ENCODE peak calls at places on chromosomes 1 and 21, in four cellular contexts. One of them, this sample, is unnamed.

GRCh38 chr1:214537219-214537618 is 14.2 kb downstream of the PTPN14 start:
- DNase-seq in HFFc6: no peak
- DNase-seq in nephron progenitor cell: no peak
- DNase-seq in Calu3: no peak
- DNase-seq in this sample: no peak

GRCh38 chr1:235327559-235328270 is at the start of gene ARID4B:
- DNase-seq in HFFc6: no peak
- DNase-seq in nephron progenitor cell: peak; percentile 79
- DNase-seq in Calu3: no peak
- DNase-seq in this sample: no peak

GRCh38 chr1:115193026-115193425 is 103.7 kb upstream of the TSPAN2 start:
- DNase-seq in HFFc6: no peak
- DNase-seq in nephron progenitor cell: no peak
- DNase-seq in Calu3: no peak
- DNase-seq in this sample: no peak

GRCh38 chr1:158076461-158076860 is 83.0 kb downstream of the KIRREL1 start:
- DNase-seq in HFFc6: no peak
- DNase-seq in nephron progenitor cell: no peak
- DNase-seq in Calu3: no peak
- DNase-seq in this sample: no peak

GRCh38 chr1:51622455-51622913 is 5.6 kb downstream of the OSBPL9 start:
- DNase-seq in HFFc6: peak; percentile 69
- DNase-seq in nephron progenitor cell: no peak
- DNase-seq in Calu3: peak; percentile 69
- DNase-seq in this sample: no peak

GRCh38 chr1:11318982-11319381 is 46.0 kb downstream of the UBIAD1 start:
- DNase-seq in HFFc6: no peak
- DNase-seq in nephron progenitor cell: no peak
- DNase-seq in Calu3: no peak
- DNase-seq in this sample: no peak

GRCh38 chr1:29243863-29244185 is 7.5 kb downstream of the PTPRU start:
- DNase-seq in HFFc6: peak; percentile 68
- DNase-seq in nephron progenitor cell: no peak
- DNase-seq in Calu3: no peak
- DNase-seq in this sample: no peak

GRCh38 chr21:14968821-14969220 is 96.0 kb downstream of the NRIP1 start:
- DNase-seq in HFFc6: peak; percentile 10
- DNase-seq in nephron progenitor cell: no peak
- DNase-seq in Calu3: no peak
- DNase-seq in this sample: no peak

GRCh38 chr1:230169454-230170152 is 102.6 kb downstream of the GALNT2 start:
- DNase-seq in HFFc6: no peak
- DNase-seq in nephron progenitor cell: no peak
- DNase-seq in Calu3: peak; percentile 28
- DNase-seq in this sample: no peak

GRCh38 chr1:74468982-74469603 is 43.3 kb downstream of the LRRC53 start:
- DNase-seq in HFFc6: peak; percentile 18
- DNase-seq in nephron progenitor cell: no peak
- DNase-seq in Calu3: no peak
- DNase-seq in this sample: no peak

GRCh38 chr1:185435696-185436379 is 118.8 kb upstream of the IVNS1ABP start:
- DNase-seq in HFFc6: no peak
- DNase-seq in nephron progenitor cell: no peak
- DNase-seq in Calu3: no peak
- DNase-seq in this sample: no peak

GRCh38 chr21:45264919-45265515 is 22.7 kb downstream of the POFUT2 start:
- DNase-seq in HFFc6: no peak
- DNase-seq in nephron progenitor cell: no peak
- DNase-seq in Calu3: no peak
- DNase-seq in this sample: no peak

GRCh38 chr21:41066086-41066938 is 101.6 kb upstream of the BACE2 start:
- DNase-seq in HFFc6: no peak
- DNase-seq in nephron progenitor cell: no peak
- DNase-seq in Calu3: no peak
- DNase-seq in this sample: no peak

GRCh38 chr1:98048234-98048633 is 127.4 kb upstream of the DPYD start:
- DNase-seq in HFFc6: peak; percentile 90
- DNase-seq in nephron progenitor cell: peak; percentile 92
- DNase-seq in Calu3: peak; percentile 75
- DNase-seq in this sample: peak; percentile 94

GRCh38 chr1:167648978-167649752 is 19.1 kb downstream of the RCSD1 start:
- DNase-seq in HFFc6: no peak
- DNase-seq in nephron progenitor cell: no peak
- DNase-seq in Calu3: no peak
- DNase-seq in this sample: no peak

GRCh38 chr1:111848852-111849545 is 93.3 kb downstream of the DDX20 start:
- DNase-seq in HFFc6: no peak
- DNase-seq in nephron progenitor cell: no peak
- DNase-seq in Calu3: no peak
- DNase-seq in this sample: no peak

DNA sequence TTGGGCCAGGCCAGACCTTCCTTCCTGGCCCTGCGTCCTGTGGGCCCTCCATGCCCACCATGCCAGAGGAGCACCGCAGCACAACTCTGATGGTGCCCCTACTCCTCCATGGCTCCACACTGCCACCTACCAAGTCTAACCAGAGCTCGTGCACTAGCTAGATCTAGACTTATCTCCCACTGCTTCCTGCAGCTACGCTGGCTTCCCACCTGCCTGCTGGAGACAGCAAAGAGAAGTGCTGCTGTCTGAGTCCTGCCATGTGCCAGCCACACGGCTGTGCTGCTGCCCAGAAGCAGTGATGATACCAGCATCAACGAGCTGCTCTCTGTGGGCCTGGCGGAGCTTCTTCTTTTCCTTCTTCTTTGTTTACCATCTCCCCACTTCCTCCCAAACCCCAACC is 4.5 kb downstream of the GUCA2B start:
- DNase-seq in HFFc6: no peak
- DNase-seq in nephron progenitor cell: no peak
- DNase-seq in Calu3: no peak
- DNase-seq in this sample: no peak
- TF ChIP-seq CTCF in HFFc6: no peak
- TF ChIP-seq CTCF in nephron progenitor cell: no peak
- TF ChIP-seq CTCF in Calu3: no peak
- TF ChIP-seq CTCF in this sample: no peak

GRCh38 chr1:24182041-24182440 is 5.0 kb downstream of the IFNLR1 start:
- DNase-seq in HFFc6: no peak
- DNase-seq in nephron progenitor cell: no peak
- DNase-seq in Calu3: no peak
- DNase-seq in this sample: no peak
- TF ChIP-seq CTCF in HFFc6: no peak
- TF ChIP-seq CTCF in nephron progenitor cell: no peak
- TF ChIP-seq CTCF in Calu3: no peak
- TF ChIP-seq CTCF in this sample: no peak

GRCh38 chr1:87826639-87827345 is 498.1 kb downstream of the LMO4 start:
- DNase-seq in HFFc6: peak; percentile 38
- DNase-seq in nephron progenitor cell: no peak
- DNase-seq in Calu3: no peak
- DNase-seq in this sample: no peak
- TF ChIP-seq CTCF in HFFc6: no peak
- TF ChIP-seq CTCF in nephron progenitor cell: no peak
- TF ChIP-seq CTCF in Calu3: no peak
- TF ChIP-seq CTCF in this sample: no peak

GRCh38 chr1:173779946-173780345 is 44.5 kb upstream of the DARS2 start:
- DNase-seq in HFFc6: no peak
- DNase-seq in nephron progenitor cell: no peak
- DNase-seq in Calu3: no peak
- DNase-seq in this sample: no peak
- TF ChIP-seq CTCF in HFFc6: no peak
- TF ChIP-seq CTCF in nephron progenitor cell: no peak
- TF ChIP-seq CTCF in Calu3: no peak
- TF ChIP-seq CTCF in this sample: no peak

DNA sequence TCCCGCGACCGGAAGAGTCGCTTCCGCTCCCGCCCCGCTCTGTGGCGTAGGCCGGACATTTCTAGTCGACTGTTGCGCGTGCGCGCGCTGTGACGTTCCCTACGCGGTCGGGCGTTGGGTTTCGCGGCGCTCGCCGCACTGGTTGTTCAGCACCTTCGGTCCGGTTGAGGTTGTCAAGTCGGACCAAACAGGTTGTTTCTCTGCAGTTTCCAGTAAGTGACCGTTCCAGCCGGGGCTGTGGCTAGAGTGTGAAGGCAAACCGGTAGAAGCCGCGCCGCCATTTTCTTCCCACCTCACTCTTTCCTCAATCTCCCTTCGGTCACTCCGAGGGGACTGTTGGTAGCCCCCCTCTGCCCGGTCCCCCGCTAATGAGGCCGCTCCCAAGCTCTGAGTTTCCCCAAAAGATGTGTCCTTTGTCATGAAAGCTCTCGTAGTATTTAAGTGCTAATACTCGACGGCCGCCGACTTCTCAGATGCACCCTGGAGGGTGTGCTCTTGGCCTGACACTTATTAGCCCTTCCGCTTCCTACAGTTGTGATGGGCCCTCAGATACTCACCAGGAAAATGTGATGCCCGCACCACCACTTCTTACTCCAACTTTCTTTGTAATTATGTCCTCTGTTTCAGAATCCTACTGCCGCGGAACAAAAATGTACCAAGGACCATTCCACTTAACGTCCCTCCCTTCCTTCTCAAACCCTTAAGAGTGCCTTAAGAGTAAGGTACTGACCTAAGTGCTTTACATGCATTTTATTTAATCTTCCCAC is 56.3 kb downstream of the TRAF5 start:
- DNase-seq in HFFc6: peak; percentile 86
- DNase-seq in nephron progenitor cell: peak; percentile 93
- DNase-seq in Calu3: peak; percentile 93
- DNase-seq in this sample: peak; percentile 97
- TF ChIP-seq CTCF in HFFc6: no peak
- TF ChIP-seq CTCF in nephron progenitor cell: no peak
- TF ChIP-seq CTCF in Calu3: no peak
- TF ChIP-seq CTCF in this sample: peak; percentile 34

DNA sequence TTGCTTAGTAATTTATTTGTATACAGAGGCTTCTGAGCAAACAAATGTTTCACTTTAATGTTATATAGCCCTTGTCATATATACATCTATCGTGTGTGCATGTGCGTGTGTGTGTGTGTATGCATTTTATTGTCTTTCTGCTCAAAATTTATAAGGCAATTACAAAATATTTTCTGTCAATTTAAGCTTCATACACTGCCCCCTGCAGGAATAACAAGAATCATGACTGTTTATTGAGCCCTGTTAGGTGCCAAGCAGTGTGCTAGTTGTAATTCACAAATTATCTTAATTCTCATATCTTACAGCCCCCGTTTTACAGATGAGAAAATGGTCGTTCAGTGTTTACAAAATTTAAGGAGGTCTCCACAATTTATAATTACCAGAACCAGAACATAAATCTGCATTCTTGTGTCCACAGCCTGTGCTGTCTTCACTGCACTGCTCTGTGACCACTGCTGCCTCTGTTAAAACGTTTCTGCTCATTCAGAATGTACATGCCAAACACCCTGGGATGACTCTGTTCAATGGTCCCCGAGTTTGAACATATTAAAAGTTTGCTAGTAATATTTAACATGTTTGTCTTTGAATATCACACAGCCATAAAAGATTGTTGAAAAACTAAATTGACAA is 181.3 kb downstream of the ATP6V1G3 start:
- DNase-seq in HFFc6: no peak
- DNase-seq in nephron progenitor cell: no peak
- DNase-seq in Calu3: no peak
- DNase-seq in this sample: no peak
- TF ChIP-seq CTCF in HFFc6: peak; percentile 75
- TF ChIP-seq CTCF in nephron progenitor cell: peak; percentile 19
- TF ChIP-seq CTCF in Calu3: no peak
- TF ChIP-seq CTCF in this sample: peak; percentile 72

GRCh38 chr1:24970399-24970753 is 40.3 kb upstream of the RUNX3 start:
- DNase-seq in HFFc6: peak; percentile 45
- DNase-seq in nephron progenitor cell: peak; percentile 36
- DNase-seq in Calu3: peak; percentile 28
- DNase-seq in this sample: no peak
- TF ChIP-seq CTCF in HFFc6: peak; percentile 29
- TF ChIP-seq CTCF in nephron progenitor cell: no peak
- TF ChIP-seq CTCF in Calu3: no peak
- TF ChIP-seq CTCF in this sample: peak; percentile 45

GRCh38 chr1:165129568-165130164 is 226.8 kb downstream of the LMX1A start:
- DNase-seq in HFFc6: peak; percentile 38
- DNase-seq in nephron progenitor cell: peak; percentile 86
- DNase-seq in Calu3: peak; percentile 81
- DNase-seq in this sample: no peak
- TF ChIP-seq CTCF in HFFc6: peak; percentile 77
- TF ChIP-seq CTCF in nephron progenitor cell: peak; percentile 59
- TF ChIP-seq CTCF in Calu3: peak; percentile 65
- TF ChIP-seq CTCF in this sample: peak; percentile 60

GRCh38 chr1:55483523-55483922 is 268.4 kb upstream of the USP24 start:
- DNase-seq in HFFc6: no peak
- DNase-seq in nephron progenitor cell: no peak
- DNase-seq in Calu3: no peak
- DNase-seq in this sample: no peak
- TF ChIP-seq CTCF in HFFc6: no peak
- TF ChIP-seq CTCF in nephron progenitor cell: no peak
- TF ChIP-seq CTCF in Calu3: no peak
- TF ChIP-seq CTCF in this sample: no peak